ENCODE peak calls at places on chromosome 6, in eight cellular contexts. B, C, K, J, E, Q, H and G are unnamed samples.

GRCh38 chr6:107064579-107065065 is 36.6 kb downstream of the MTRES1 start:
- DNase-seq in Q (peak; percentile 20), K (peak; percentile 46), J (peak; percentile 31), B (peak; percentile 68), C (no peak), H (no peak), E (no peak), G (no peak)

GRCh38 chr6:113858067-113858604 is 991 bp downstream of the MARCKS start:
- DNase-seq in E (peak; percentile 55), K (peak; percentile 43), J (no peak), Q (peak; percentile 54), H (peak; percentile 58), B (no peak), C (peak; percentile 91), G (peak; percentile 40)

GRCh38 chr6:130503146-130503545 is 137.3 kb downstream of the TMEM200A start:
- DNase-seq in Q (no peak), E (no peak), B (no peak), K (no peak), J (no peak), H (peak; percentile 39), C (no peak), G (no peak)

GRCh38 chr6:154164397-154164796 is 125.4 kb downstream of the OPRM1 start:
- DNase-seq in J (no peak), H (no peak), B (peak; percentile 45), C (no peak), Q (no peak), K (peak; percentile 15), E (no peak), G (no peak)

GRCh38 chr6:6556738-6557503 is 31.6 kb upstream of the LY86 start:
- DNase-seq in C (peak; percentile 50), H (peak; percentile 74), J (no peak), Q (peak; percentile 32), E (no peak), B (peak; percentile 49), K (peak; percentile 52), G (peak; percentile 64)

GRCh38 chr6:4384638-4385036 is 249.3 kb upstream of the ECI2 start:
- DNase-seq in J (no peak), E (no peak), H (no peak), C (no peak), K (no peak), B (no peak), Q (no peak), G (no peak)

GRCh38 chr6:4281341-4282293 is 146.2 kb upstream of the ECI2 start:
- DNase-seq in Q (peak; percentile 58), B (peak; percentile 62), E (peak; percentile 78), C (peak; percentile 86), H (peak; percentile 23), K (peak; percentile 29), J (no peak), G (peak; percentile 66)

GRCh38 chr6:20574355-20574754 is 40.1 kb downstream of the CDKAL1 start:
- DNase-seq in J (no peak), E (no peak), H (no peak), K (no peak), B (no peak), Q (no peak), C (no peak), G (no peak)

GRCh38 chr6:151357758-151358436 is 33.5 kb downstream of the ZBTB2 start:
- DNase-seq in Q (no peak), J (no peak), K (no peak), H (no peak), B (no peak), C (no peak), E (no peak), G (no peak)

GRCh38 chr6:11536795-11537194 is 754 bp upstream of the TMEM170B start:
- DNase-seq in C (no peak), E (no peak), J (no peak), H (peak; percentile 4), B (no peak), Q (peak; percentile 10), K (no peak), G (no peak)

GRCh38 chr6:82370788-82371187 is 7.2 kb downstream of the TPBG start:
- DNase-seq in H (no peak), E (no peak), J (no peak), K (no peak), B (no peak), C (no peak), Q (no peak), G (no peak)

GRCh38 chr6:73382462-73383113 is 12.0 kb upstream of the DDX43 start:
- DNase-seq in B (no peak), K (no peak), C (no peak), H (no peak), J (no peak), E (no peak), Q (no peak), G (no peak)

GRCh38 chr6:52098649-52099184 is 11.3 kb upstream of the PKHD1 start:
- DNase-seq in E (no peak), H (peak; percentile 63), Q (no peak), K (no peak), C (no peak), B (no peak), J (no peak), G (no peak)

GRCh38 chr6:118580585-118581419 is 32.7 kb downstream of the PLN start:
- DNase-seq in H (peak; percentile 80), J (peak; percentile 67), B (peak; percentile 66), K (peak; percentile 35), Q (no peak), C (peak; percentile 86), E (peak; percentile 11), G (peak; percentile 50)

GRCh38 chr6:23282243-23283021 is 713.1 kb downstream of the HDGFL1 start:
- DNase-seq in Q (no peak), K (no peak), J (peak; percentile 40), C (no peak), B (no peak), E (no peak), H (peak; percentile 9), G (no peak)

GRCh38 chr6:47352169-47352568 is 42.5 kb upstream of the TNFRSF21 start:
- DNase-seq in C (no peak), E (no peak), J (no peak), Q (no peak), H (peak; percentile 12), B (no peak), K (no peak), G (no peak)

DNA sequence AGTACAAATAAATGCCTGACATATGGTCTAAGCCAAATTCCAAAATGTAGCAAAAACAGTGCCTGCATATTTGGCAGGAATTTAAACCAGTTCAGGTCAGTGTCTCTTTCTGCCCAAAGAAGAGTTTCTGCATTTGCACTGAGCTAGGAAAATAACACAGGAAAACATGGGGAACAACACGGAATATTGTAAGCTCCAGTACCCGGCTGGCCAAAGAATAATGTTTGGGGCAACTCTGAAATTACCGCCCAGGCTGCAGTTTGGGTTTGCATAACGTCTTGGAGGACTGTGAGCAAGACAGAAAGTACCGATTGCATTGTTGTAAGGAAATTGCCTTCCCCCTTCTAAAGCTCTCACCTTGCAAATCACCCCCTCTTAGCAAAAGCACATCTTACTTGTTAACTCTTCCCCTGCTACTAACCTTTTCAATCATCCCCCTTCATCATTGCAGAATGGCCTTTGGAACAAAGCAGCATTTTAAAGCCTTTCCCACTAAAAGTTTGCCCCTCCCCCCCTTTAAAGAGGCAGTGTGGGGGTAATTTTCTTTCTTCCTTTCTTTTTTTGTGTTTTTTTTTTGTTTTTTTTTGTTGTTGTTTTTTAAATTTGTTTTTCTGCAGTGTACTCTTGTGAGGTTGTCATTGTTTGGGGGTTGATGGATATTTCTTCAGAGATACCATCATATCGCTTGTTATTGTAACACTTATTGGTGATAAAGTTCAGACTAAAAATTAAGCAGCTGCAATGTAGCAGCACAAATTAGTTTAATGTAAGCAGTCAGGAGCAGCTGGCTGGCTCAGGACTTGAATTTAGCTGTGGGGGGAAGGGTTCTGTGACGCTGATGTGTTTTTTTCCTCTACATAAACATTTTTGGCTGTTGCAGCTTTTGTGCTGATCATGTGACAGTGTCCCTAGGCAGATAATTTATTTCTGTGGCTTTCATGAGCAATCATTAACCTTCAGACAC is 100.0 kb upstream of the CITED2 start:
- DNase-seq in K (no peak), Q (peak; percentile 11), H (peak; percentile 73), C (no peak), J (no peak), E (no peak), B (peak; percentile 38), G (no peak)
- H3K4me3 ChIP-seq in K (peak overlapping the region; percentile 30), Q (no peak overlapping the region), H (peak overlapping the region; percentile 26), C (no peak overlapping the region), J (no peak overlapping the region), E (no peak overlapping the region), B (peak overlapping the region; percentile 11), G (no peak overlapping the region)

DNA sequence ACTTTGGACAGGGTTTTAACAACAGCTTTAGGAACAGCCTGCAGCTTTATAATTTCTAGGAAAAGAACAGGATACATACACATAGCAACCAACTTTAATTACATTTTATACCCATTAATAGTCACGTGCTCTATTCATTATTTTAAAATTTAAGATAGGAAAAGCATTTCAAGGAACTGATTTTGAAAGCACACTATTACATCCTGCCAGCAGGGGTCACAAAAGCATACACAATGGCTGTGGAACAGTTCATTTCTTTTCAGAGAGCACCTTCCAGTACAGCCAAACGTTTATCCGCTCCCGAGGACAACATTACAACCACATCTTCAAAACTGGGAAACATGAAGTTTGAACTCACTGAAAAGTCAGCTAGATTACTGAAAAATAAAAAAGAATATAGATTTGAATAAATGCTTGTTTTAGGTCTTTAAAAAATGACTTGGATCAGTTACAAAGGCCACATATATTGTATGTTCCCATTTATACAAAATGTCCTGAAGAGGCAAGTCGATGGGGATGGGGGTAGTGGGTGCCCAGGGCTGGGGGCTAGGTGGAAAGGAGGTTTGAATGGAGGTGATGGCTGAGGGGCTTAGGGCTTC is 104.6 kb upstream of the EXOC2 start:
- DNase-seq in Q (peak; percentile 46), J (peak; percentile 52), H (peak; percentile 62), K (peak; percentile 23), E (no peak), C (no peak), B (peak; percentile 41), G (no peak)
- TF ChIP-seq CTCF in Q (peak; percentile 79), J (peak; percentile 66), H (peak; percentile 75), K (peak; percentile 84), E (peak; percentile 62), C (peak; percentile 13), B (peak; percentile 82), G (peak; percentile 73)

DNA sequence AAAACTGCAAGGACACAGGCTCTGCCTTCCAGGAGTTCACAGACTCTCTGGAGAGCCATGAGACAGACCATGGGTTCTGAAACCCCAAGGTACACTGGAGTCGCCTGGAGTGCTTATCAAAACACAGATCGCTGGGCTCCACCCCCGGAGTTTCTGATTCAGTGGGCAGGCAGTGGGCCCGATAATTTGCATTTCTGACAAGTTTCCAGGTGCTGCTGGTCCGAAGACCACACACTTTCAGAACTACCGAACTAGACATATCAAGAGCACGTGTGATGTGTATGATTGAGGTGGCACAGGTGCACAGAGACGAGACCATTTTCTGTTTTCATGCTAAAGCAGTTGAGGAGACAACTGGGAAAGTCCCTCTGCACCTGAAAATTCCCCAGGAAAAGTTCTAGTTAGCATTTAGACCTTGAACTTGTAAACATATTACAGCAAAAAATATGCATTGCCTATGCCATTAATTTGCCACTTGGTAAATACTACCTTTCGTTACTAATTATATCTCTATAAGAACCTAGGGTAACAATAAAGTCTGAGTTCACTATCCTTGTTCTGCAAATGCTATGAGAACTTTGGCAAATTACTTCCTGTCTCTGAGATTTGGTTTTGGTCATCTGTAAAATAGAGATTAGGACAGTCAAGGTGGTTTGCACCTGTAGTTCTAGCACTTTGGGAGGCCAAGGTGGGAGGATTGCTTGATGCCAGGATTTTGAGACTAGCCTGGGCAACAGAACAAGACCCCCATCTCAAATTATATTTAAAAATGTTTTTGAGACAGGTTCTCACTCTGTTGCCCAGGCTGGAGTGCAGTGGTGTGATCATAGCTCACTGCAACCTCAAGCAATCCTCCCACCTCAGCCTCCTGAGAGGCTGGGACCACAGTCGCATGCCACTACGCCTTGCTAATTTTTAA is 14.3 kb upstream of the PIM1 start:
- DNase-seq in H (no peak), K (no peak), C (no peak), Q (peak; percentile 78), E (peak; percentile 86), J (no peak), B (no peak), G (no peak)
- H3K4me3 ChIP-seq in H (no peak overlapping the region), K (no peak overlapping the region), C (no peak overlapping the region), Q (no peak overlapping the region), E (no peak overlapping the region), J (no peak overlapping the region), B (no peak overlapping the region), G (no peak overlapping the region)

GRCh38 chr6:30447237-30447636 is 42.1 kb upstream of the HLA-E start:
- DNase-seq in B (no peak), H (peak; percentile 65), C (no peak), J (no peak), Q (no peak), K (no peak), E (no peak), G (no peak)
- TF ChIP-seq CTCF in B (no peak), H (peak; percentile 53), C (no peak), J (peak; percentile 24), Q (no peak), K (no peak), E (peak; percentile 1), G (peak; percentile 13)